ENCODE peak calls at places on chromosome 2, in eight cellular contexts. D is NB4, R is A549, P is nephron progenitor cell, M is HL-60, I is AG09319, T is right lobe of liver, U is endothelial cell. Z is an unnamed sample.

GRCh38 chr2:176281267-176281666 is 12.0 kb downstream of the MTX2 start:
- DNase-seq in D (no peak), R (no peak), P (no peak), M (no peak), I (no peak), T (no peak), U (no peak), Z (no peak)

GRCh38 chr2:71069376-71069775 is 928 bp downstream of the NAGK start:
- DNase-seq in D (no peak), R (no peak), P (no peak), M (no peak), I (no peak), T (no peak), U (no peak), Z (no peak)

GRCh38 chr2:226247289-226248275 is 552.0 kb downstream of the IRS1 start:
- DNase-seq in D (no peak), R (peak; percentile 18), P (no peak), M (no peak), I (no peak), T (no peak), U (no peak), Z (no peak)

GRCh38 chr2:217289909-217290283 is 430.0 kb upstream of the TNP1 start:
- DNase-seq in D (no peak), R (no peak), P (peak; percentile 29), M (no peak), I (no peak), T (no peak), U (no peak), Z (no peak)

GRCh38 chr2:30155202-30155601 is 8.4 kb downstream of the YPEL5 start:
- DNase-seq in D (no peak), R (no peak), P (no peak), M (no peak), I (no peak), T (no peak), U (no peak), Z (no peak)

GRCh38 chr2:84906900-84907714 is 1.7 kb downstream of the TMSB10 start:
- DNase-seq in D (peak; percentile 92), R (peak; percentile 93), P (peak; percentile 31), M (peak; percentile 73), I (no peak), T (peak; percentile 74), U (peak; percentile 36), Z (no peak)

GRCh38 chr2:209872675-209873074 is 101.0 kb downstream of the UNC80 start:
- DNase-seq in D (peak; percentile 18), R (no peak), P (peak; percentile 20), M (no peak), I (no peak), T (no peak), U (peak; percentile 26), Z (no peak)

GRCh38 chr2:125405816-125406215 is 1250.1 kb upstream of the GYPC start:
- DNase-seq in D (no peak), R (peak; percentile 8), P (no peak), M (no peak), I (peak; percentile 59), T (no peak), U (no peak), Z (no peak)

GRCh38 chr2:43312751-43313641 is 86.6 kb upstream of the ZFP36L2 start:
- DNase-seq in D (no peak), R (no peak), P (peak; percentile 11), M (no peak), I (peak; percentile 64), T (no peak), U (no peak), Z (no peak)

GRCh38 chr2:227796044-227796780 is 17.4 kb upstream of the CCL20 start:
- DNase-seq in D (no peak), R (peak; percentile 26), P (no peak), M (no peak), I (no peak), T (no peak), U (no peak), Z (no peak)

GRCh38 chr2:235493402-235493774 is 455 bp upstream of the AGAP1 start:
- DNase-seq in D (no peak), R (no peak), P (no peak), M (no peak), I (no peak), T (no peak), U (no peak), Z (no peak)

GRCh38 chr2:204604061-204604460 is 58.8 kb downstream of the PARD3B start:
- DNase-seq in D (no peak), R (no peak), P (no peak), M (no peak), I (no peak), T (no peak), U (no peak), Z (no peak)

GRCh38 chr2:167592441-167592840 is 655.0 kb downstream of the STK39 start:
- DNase-seq in D (no peak), R (no peak), P (no peak), M (no peak), I (no peak), T (no peak), U (no peak), Z (no peak)

GRCh38 chr2:29811378-29811777 is 110.0 kb downstream of the ALK start:
- DNase-seq in D (no peak), R (no peak), P (no peak), M (no peak), I (no peak), T (no peak), U (no peak), Z (no peak)

GRCh38 chr2:195818521-195818920 is 161.5 kb downstream of the SLC39A10 start:
- DNase-seq in D (no peak), R (no peak), P (no peak), M (no peak), I (no peak), T (no peak), U (no peak), Z (no peak)

GRCh38 chr2:217964658-217965161 is 38.1 kb downstream of the TNS1 start:
- DNase-seq in D (no peak), R (no peak), P (peak; percentile 22), M (no peak), I (no peak), T (no peak), U (no peak), Z (no peak)

DNA sequence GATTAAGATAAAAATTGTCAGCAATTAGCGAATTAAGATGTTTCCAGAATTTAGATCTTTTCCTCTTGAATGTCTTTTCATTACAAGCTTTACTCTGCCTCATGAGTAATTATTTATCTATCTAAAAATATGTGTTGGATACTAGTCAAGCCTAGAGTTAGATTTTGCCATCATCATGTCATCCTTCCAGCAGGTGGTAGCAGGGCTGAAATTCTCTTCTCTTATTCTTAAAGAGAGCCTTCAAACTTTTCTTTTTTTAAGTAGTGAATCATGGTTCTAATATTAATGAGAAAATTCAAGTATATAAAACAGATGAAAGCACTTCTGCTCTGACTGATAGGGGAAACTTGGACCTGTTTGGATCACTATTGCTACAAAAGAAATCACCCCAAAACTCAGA is 240.7 kb upstream of the EPAS1 start:
- DNase-seq in D (no peak), R (no peak), P (no peak), M (no peak), I (no peak), T (no peak), U (no peak), Z (no peak)
- TF ChIP-seq CTCF in D (no peak), R (no peak), P (no peak), M (no peak), I (no peak), T (no peak), U (no peak), Z (no peak)

DNA sequence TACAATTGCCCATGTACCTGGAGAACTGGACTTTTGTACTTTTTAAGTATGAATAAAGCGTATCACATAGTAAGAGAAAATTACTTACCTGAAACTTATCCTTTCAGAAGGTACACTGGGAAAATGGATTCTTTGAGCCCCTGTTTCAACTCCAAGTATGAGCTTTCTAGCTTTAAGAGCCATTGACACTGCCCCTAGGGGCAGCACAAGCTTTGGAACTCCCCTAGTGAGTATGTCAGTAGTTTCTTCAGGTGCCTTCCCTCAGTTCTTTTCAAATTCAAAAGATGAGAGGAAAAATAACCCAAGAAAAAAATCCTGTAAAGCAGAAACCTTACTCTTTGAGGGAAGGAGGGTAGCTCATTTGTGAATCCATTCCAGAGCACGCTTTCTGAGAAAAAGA is 124.1 kb downstream of the MEMO1 start:
- DNase-seq in D (peak; percentile 48), R (peak; percentile 6), P (no peak), M (no peak), I (no peak), T (no peak), U (peak; percentile 21), Z (no peak)
- TF ChIP-seq CTCF in D (peak; percentile 34), R (peak; percentile 40), P (no peak), M (no peak), I (no peak), T (peak; percentile 18), U (no peak), Z (peak; percentile 55)

DNA sequence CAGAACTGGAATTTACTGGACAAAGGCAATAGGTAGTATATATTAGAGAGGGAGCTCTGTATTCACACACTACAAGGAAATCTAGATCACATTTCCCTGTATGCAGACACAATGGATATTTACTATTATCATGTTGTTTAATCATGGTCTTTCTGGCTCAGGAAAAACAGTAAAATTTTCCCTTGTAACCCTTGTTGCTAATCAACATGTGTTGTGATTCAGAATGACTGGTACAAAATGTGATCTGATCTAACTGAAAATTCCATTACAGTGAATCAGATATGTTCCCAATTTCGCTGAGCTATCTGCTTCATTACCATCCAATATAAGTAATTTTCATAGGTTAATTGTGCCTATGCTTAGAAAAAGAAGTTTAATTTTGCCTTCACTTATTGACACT is 1109.7 kb downstream of the LRP1B start:
- DNase-seq in D (no peak), R (no peak), P (no peak), M (no peak), I (peak; percentile 16), T (no peak), U (no peak), Z (no peak)
- TF ChIP-seq CTCF in D (no peak), R (no peak), P (no peak), M (no peak), I (no peak), T (no peak), U (no peak), Z (no peak)

GRCh38 chr2:181575650-181576025 is 81.3 kb downstream of the CERKL start:
- DNase-seq in D (peak; percentile 86), R (no peak), P (no peak), M (peak; percentile 66), I (no peak), T (no peak), U (no peak), Z (no peak)

GRCh38 chr2:181575024-181575649 is 81.8 kb downstream of the CERKL start:
- DNase-seq in D (no peak), R (no peak), P (no peak), M (no peak), I (no peak), T (no peak), U (no peak), Z (no peak)

GRCh38 chr2:181570833-181571661 is 85.9 kb downstream of the CERKL start:
- DNase-seq in D (peak; percentile 31), R (no peak), P (no peak), M (no peak), I (no peak), T (no peak), U (no peak), Z (no peak)

GRCh38 chr2:181574321-181574720 is 82.6 kb downstream of the CERKL start:
- DNase-seq in D (no peak), R (no peak), P (no peak), M (no peak), I (no peak), T (no peak), U (no peak), Z (no peak)

GRCh38 chr2:181573140-181573736 is 83.7 kb downstream of the CERKL start:
- DNase-seq in D (peak; percentile 51), R (peak; percentile 13), P (no peak), M (peak; percentile 10), I (no peak), T (no peak), U (peak; percentile 35), Z (no peak)
- TF ChIP-seq CTCF in D (peak; percentile 42), R (peak; percentile 73), P (peak; percentile 51), M (peak; percentile 9), I (peak; percentile 58), T (peak; percentile 56), U (peak; percentile 73), Z (peak; percentile 74)